ENCODE peak calls at places on chromosomes 7 and 10, in six cellular contexts. D is HFFc6, P is AG10803, C is D721Med, F is AG09319, J is progenitor cell of endocrine pancreas. O is an unnamed sample.

GRCh38 chr7:28573059-28573553 is 160.8 kb downstream of the CREB5 start:
- DNase-seq in D (no peak), P (peak), C (no peak), F (no peak), J (no peak), O (no peak)

GRCh38 chr10:49109669-49110335 is 5.5 kb downstream of the VSTM4 start:
- DNase-seq in D (no peak), P (peak), C (no peak), F (peak), J (no peak), O (no peak)

GRCh38 chr10:988667-989545 is 672 bp downstream of the GTPBP4 start:
- DNase-seq in D (peak), P (peak), C (peak), F (no peak), J (no peak), O (no peak)

GRCh38 chr10:44967596-44967995 is 8.0 kb downstream of the RASSF4 start:
- DNase-seq in D (no peak), P (no peak), C (no peak), F (no peak), J (no peak), O (no peak)

GRCh38 chr10:106175760-106176377 is 988.6 kb downstream of the SORCS1 start:
- DNase-seq in D (no peak), P (peak), C (no peak), F (no peak), J (no peak), O (no peak)

GRCh38 chr7:41383596-41383995 is 319.3 kb downstream of the INHBA start:
- DNase-seq in D (no peak), P (no peak), C (no peak), F (no peak), J (no peak), O (no peak)

GRCh38 chr7:90999989-91000979 is 263.9 kb upstream of the FZD1 start:
- DNase-seq in D (peak), P (peak), C (no peak), F (peak), J (no peak), O (no peak)

GRCh38 chr10:63252095-63252762 is 119.1 kb downstream of the NRBF2 start:
- DNase-seq in D (no peak), P (no peak), C (no peak), F (no peak), J (no peak), O (no peak)

GRCh38 chr10:101182936-101183335 is 46.3 kb downstream of the LBX1 start:
- DNase-seq in D (no peak), P (no peak), C (no peak), F (no peak), J (no peak), O (no peak)

GRCh38 chr7:90877201-90877600 is 281.1 kb downstream of the CDK14 start:
- DNase-seq in D (no peak), P (no peak), C (no peak), F (no peak), J (no peak), O (no peak)

GRCh38 chr10:35487336-35488034 is 117.7 kb upstream of the GJD4 start:
- DNase-seq in D (no peak), P (peak), C (no peak), F (no peak), J (no peak), O (no peak)

GRCh38 chr7:44251851-44252250 is 51.1 kb downstream of the YKT6 start:
- DNase-seq in D (no peak), P (no peak), C (no peak), F (no peak), J (no peak), O (no peak)

GRCh38 chr7:132255898-132256297 is 320.4 kb downstream of the PLXNA4 start:
- DNase-seq in D (no peak), P (no peak), C (no peak), F (no peak), J (no peak), O (no peak)

GRCh38 chr7:140342732-140343514 is 55.4 kb downstream of the SLC37A3 start:
- DNase-seq in D (no peak), P (peak), C (peak), F (no peak), J (peak), O (peak)
- TF ChIP-seq CTCF in D (peak), P (peak), C (peak), F (peak), J (peak), O (no peak)

DNA sequence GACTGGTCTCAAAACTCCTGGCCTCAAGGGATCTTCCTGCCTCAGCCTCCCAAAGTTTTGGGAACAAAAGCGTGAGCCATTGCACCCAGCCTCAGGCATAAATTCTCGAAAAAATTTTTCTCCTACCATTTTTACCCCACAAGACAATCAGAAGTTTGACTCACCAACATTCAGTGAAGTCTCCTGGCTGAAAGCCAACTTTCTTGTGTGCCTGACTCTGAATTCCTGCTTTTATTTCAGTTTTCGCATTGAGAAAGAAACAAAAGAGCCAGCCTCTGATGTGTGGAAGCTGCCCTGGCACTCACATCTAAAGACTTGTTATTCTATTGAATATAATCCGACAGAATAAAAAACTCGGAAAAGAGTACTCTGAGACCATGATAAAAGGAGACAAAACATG is 402.9 kb downstream of the MAGI2 start:
- DNase-seq in D (peak), P (peak), C (no peak), F (peak), J (no peak), O (no peak)
- TF ChIP-seq CTCF in D (no peak), P (no peak), C (no peak), F (no peak), J (no peak), O (no peak)

GRCh38 chr10:111595173-111595572 is 518.3 kb downstream of the ADRA2A start:
- DNase-seq in D (no peak), P (no peak), C (no peak), F (no peak), J (no peak), O (no peak)

GRCh38 chr10:111598433-111599059 is 521.7 kb downstream of the ADRA2A start:
- DNase-seq in D (peak), P (peak), C (no peak), F (peak), J (peak), O (peak)

DNA sequence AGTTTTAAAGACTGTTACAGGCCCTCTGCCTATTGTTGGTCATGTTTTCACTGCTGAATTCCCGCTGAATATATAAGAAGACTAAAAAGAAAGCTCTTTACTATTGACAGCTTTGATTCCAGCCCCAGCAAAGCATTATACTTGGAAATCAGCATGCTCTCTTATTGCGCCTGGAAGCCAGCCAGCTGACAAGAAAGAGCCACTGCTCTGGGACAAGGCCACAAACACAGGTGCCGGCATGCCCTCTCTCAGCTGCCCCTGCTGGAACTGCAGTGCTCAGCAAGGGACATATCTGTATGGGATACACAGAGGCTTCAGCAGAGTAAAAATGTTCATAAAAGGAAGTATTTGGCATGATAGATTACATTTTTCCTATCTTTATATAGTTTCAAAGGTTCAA is 523.9 kb downstream of the ADRA2A start:
- DNase-seq in D (no peak), P (no peak), C (no peak), F (no peak), J (no peak), O (no peak)
- TF ChIP-seq CTCF in D (no peak), P (no peak), C (no peak), F (no peak), J (no peak), O (no peak)

DNA sequence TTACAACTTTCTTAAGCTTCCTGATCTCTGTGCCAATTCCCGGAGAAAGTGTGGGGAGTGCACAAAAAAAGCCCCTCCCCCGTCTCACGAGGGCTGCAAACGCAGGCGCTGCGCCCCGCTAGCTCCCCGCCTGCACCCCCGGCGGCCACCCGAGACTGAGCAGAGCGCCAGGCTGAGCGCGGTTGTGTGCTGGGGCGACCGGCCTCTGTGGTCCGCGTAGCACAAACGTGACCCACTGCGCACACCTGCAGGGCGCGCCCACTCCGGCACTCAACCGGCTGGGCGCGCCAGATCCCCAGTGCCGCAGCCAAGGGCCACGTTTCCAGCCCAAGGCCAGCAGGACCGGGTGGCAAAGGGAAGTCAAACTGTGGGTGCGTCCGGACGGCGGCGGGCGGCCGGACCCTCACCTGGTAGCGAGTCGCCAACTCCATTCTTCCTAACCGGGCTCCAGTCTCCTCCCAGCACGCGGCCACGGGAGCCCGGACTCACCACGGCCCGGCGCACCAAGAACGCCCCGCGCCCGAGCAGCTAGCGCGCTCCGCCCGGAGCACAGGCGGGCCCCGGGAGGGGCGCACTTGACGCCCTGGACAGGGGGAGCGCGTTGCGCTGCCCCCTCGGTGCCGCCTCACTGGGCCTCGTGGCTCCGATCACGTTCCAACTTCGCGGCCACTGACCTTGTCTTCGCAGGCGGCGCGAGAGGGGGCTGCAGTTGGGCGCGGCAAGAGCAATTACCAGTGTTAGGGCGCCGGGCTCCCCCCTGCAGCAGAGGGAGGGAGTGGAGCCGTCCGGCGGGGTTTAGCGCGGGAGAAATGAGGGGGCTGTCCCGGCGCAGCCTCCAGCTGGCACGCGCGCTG is at the start of gene CDCA7L:
- DNase-seq in D (peak), P (peak), C (peak), F (peak), J (peak), O (peak)
- TF ChIP-seq CTCF in D (peak), P (no peak), C (no peak), F (no peak), J (peak), O (no peak)

GRCh38 chr7:27116019-27116411 is 13.5 kb upstream of the HOXA2 start:
- DNase-seq in D (no peak), P (no peak), C (no peak), F (no peak), J (no peak), O (no peak)

GRCh38 chr7:27116962-27117686 is 13.4 kb downstream of the HOXA4 start:
- DNase-seq in D (no peak), P (no peak), C (no peak), F (no peak), J (no peak), O (no peak)

GRCh38 chr7:27113991-27114866 is 11.7 kb upstream of the HOXA2 start:
- DNase-seq in D (no peak), P (no peak), C (no peak), F (no peak), J (no peak), O (no peak)

GRCh38 chr7:27116521-27116946 is 14.0 kb downstream of the HOXA4 start:
- DNase-seq in D (no peak), P (no peak), C (no peak), F (no peak), J (no peak), O (no peak)

GRCh38 chr7:27115161-27116018 is 12.9 kb upstream of the HOXA2 start:
- DNase-seq in D (peak), P (no peak), C (no peak), F (no peak), J (peak), O (no peak)
- TF ChIP-seq CTCF in D (no peak), P (no peak), C (no peak), F (no peak), J (no peak), O (no peak)

DNA sequence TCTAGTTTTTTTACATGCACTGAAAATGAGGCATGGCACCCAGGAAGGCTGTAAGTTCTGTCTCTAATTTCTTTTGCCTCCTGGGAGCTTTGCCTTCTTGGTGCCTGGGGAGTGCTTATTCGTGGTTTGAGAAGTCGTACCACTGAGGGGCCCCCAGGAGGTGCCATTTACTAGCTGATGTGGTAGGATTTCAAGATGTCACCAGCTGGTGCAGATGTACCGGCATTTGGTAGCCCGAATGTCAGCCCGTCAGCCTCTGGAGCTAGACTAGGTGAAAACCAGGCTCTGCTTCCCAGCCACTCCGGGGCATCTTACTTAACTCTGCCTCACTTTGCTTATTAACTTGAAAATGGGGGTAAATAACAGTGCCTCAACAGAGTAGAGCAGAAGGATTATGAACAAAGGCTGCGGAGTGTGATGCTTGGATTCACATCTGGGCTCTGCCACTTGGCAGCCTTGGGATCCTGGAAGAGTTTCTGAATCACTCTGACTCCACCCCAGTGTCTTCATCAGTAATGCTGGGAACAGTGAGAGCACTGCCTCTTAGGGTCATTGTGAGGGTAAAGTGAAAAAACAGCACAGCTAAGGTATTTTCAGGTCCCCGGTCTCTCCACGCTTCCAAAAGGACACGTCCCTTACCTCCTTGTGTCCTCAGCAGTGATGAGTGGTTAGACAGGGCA is 31.4 kb upstream of the BTBD16 start:
- DNase-seq in D (peak), P (peak), C (no peak), F (no peak), J (no peak), O (no peak)
- TF ChIP-seq CTCF in D (no peak), P (peak), C (no peak), F (peak), J (no peak), O (no peak)

GRCh38 chr7:35241884-35242283 is 12.0 kb downstream of the TBX20 start:
- DNase-seq in D (no peak), P (no peak), C (no peak), F (no peak), J (no peak), O (no peak)
- TF ChIP-seq CTCF in D (no peak), P (no peak), C (peak), F (no peak), J (no peak), O (no peak)

O was measured in glutamatergic neuron.